ENCODE peak calls at places on chromosomes 13 and 19, in eight cellular contexts. One of them, this sample, is unnamed.
A peak's percentile ranks its signal among the peaks of the same experiment; 100 is the strongest.

GRCh38 chr13:30322428-30322827 is 15.1 kb upstream of the KATNAL1 start:
- DNase-seq in A549: no peak
- DNase-seq in IMR-90: no peak
- DNase-seq in H1: no peak
- DNase-seq in K562: peak; percentile 33
- DNase-seq in SK-N-SH: no peak
- DNase-seq in GM12878: no peak
- DNase-seq in HepG2: no peak
- DNase-seq in this sample: no peak

GRCh38 chr19:41872384-41872774 is 4.7 kb upstream of the CD79A start:
- DNase-seq in A549: no peak
- DNase-seq in IMR-90: no peak
- DNase-seq in H1: no peak
- DNase-seq in K562: no peak
- DNase-seq in SK-N-SH: no peak
- DNase-seq in GM12878: no peak
- DNase-seq in HepG2: no peak
- DNase-seq in this sample: no peak

GRCh38 chr19:28847468-28847867 is 365.5 kb downstream of the UQCRFS1 start:
- DNase-seq in A549: peak; percentile 29
- DNase-seq in IMR-90: peak; percentile 10
- DNase-seq in H1: no peak
- DNase-seq in K562: no peak
- DNase-seq in SK-N-SH: no peak
- DNase-seq in GM12878: no peak
- DNase-seq in HepG2: no peak
- DNase-seq in this sample: no peak

GRCh38 chr19:33159893-33160292 is 28.0 kb downstream of the WDR88 start:
- DNase-seq in A549: no peak
- DNase-seq in IMR-90: no peak
- DNase-seq in H1: no peak
- DNase-seq in K562: no peak
- DNase-seq in SK-N-SH: no peak
- DNase-seq in GM12878: no peak
- DNase-seq in HepG2: no peak
- DNase-seq in this sample: no peak

GRCh38 chr19:10718205-10719196 is 622 bp downstream of the DNM2 start:
- DNase-seq in A549: no peak
- DNase-seq in IMR-90: peak; percentile 28
- DNase-seq in H1: no peak
- DNase-seq in K562: peak; percentile 73
- DNase-seq in SK-N-SH: peak; percentile 70
- DNase-seq in GM12878: no peak
- DNase-seq in HepG2: no peak
- DNase-seq in this sample: peak; percentile 38

GRCh38 chr19:49533551-49534488 is 6.0 kb downstream of the RCN3 start:
- DNase-seq in A549: peak; percentile 85
- DNase-seq in IMR-90: peak; percentile 28
- DNase-seq in H1: no peak
- DNase-seq in K562: peak; percentile 86
- DNase-seq in SK-N-SH: peak; percentile 93
- DNase-seq in GM12878: peak; percentile 19
- DNase-seq in HepG2: no peak
- DNase-seq in this sample: peak; percentile 82

GRCh38 chr19:34173145-34173956 is 1.0 kb downstream of the LSM14A start:
- DNase-seq in A549: peak; percentile 69
- DNase-seq in IMR-90: peak; percentile 27
- DNase-seq in H1: peak; percentile 5
- DNase-seq in K562: no peak
- DNase-seq in SK-N-SH: peak; percentile 36
- DNase-seq in GM12878: no peak
- DNase-seq in HepG2: peak; percentile 82
- DNase-seq in this sample: peak; percentile 59

GRCh38 chr13:21800847-21801616 is 130.2 kb downstream of the FGF9 start:
- DNase-seq in A549: no peak
- DNase-seq in IMR-90: peak; percentile 24
- DNase-seq in H1: no peak
- DNase-seq in K562: no peak
- DNase-seq in SK-N-SH: no peak
- DNase-seq in GM12878: no peak
- DNase-seq in HepG2: peak; percentile 16
- DNase-seq in this sample: no peak

GRCh38 chr13:42985312-42986175 is 6.5 kb downstream of the EPSTI1 start:
- DNase-seq in A549: no peak
- DNase-seq in IMR-90: no peak
- DNase-seq in H1: no peak
- DNase-seq in K562: no peak
- DNase-seq in SK-N-SH: peak; percentile 53
- DNase-seq in GM12878: no peak
- DNase-seq in HepG2: no peak
- DNase-seq in this sample: no peak

GRCh38 chr13:99158846-99159245 is 41.8 kb upstream of the UBAC2 start:
- DNase-seq in A549: no peak
- DNase-seq in IMR-90: no peak
- DNase-seq in H1: no peak
- DNase-seq in K562: no peak
- DNase-seq in SK-N-SH: no peak
- DNase-seq in GM12878: no peak
- DNase-seq in HepG2: no peak
- DNase-seq in this sample: no peak

GRCh38 chr13:46181799-46182490 is at the start of gene LCP1:
- DNase-seq in A549: no peak
- DNase-seq in IMR-90: no peak
- DNase-seq in H1: no peak
- DNase-seq in K562: peak; percentile 52
- DNase-seq in SK-N-SH: no peak
- DNase-seq in GM12878: peak; percentile 97
- DNase-seq in HepG2: no peak
- DNase-seq in this sample: no peak

GRCh38 chr13:33125821-33126570 is 109.8 kb downstream of the KL start:
- DNase-seq in A549: peak; percentile 87
- DNase-seq in IMR-90: peak; percentile 97
- DNase-seq in H1: peak; percentile 51
- DNase-seq in K562: no peak
- DNase-seq in SK-N-SH: no peak
- DNase-seq in GM12878: no peak
- DNase-seq in HepG2: peak; percentile 99
- DNase-seq in this sample: no peak

GRCh38 chr19:33535176-33535575 is 13.6 kb upstream of the PEPD start:
- DNase-seq in A549: no peak
- DNase-seq in IMR-90: peak; percentile 34
- DNase-seq in H1: no peak
- DNase-seq in K562: no peak
- DNase-seq in SK-N-SH: no peak
- DNase-seq in GM12878: no peak
- DNase-seq in HepG2: no peak
- DNase-seq in this sample: no peak

GRCh38 chr19:48549380-48549779 is 2.6 kb upstream of the SULT2B1 start:
- DNase-seq in A549: no peak
- DNase-seq in IMR-90: no peak
- DNase-seq in H1: no peak
- DNase-seq in K562: no peak
- DNase-seq in SK-N-SH: no peak
- DNase-seq in GM12878: no peak
- DNase-seq in HepG2: no peak
- DNase-seq in this sample: no peak

GRCh38 chr19:55270172-55270942 is 9.6 kb downstream of the HSPBP1 start:
- DNase-seq in A549: no peak
- DNase-seq in IMR-90: no peak
- DNase-seq in H1: no peak
- DNase-seq in K562: no peak
- DNase-seq in SK-N-SH: no peak
- DNase-seq in GM12878: no peak
- DNase-seq in HepG2: no peak
- DNase-seq in this sample: no peak

GRCh38 chr19:41995959-41996797 is 2.1 kb upstream of the ATP1A3 start:
- DNase-seq in A549: peak; percentile 63
- DNase-seq in IMR-90: no peak
- DNase-seq in H1: no peak
- DNase-seq in K562: peak; percentile 71
- DNase-seq in SK-N-SH: peak; percentile 90
- DNase-seq in GM12878: no peak
- DNase-seq in HepG2: no peak
- DNase-seq in this sample: peak; percentile 74

GRCh38 chr19:16355293-16356043 is 30.8 kb downstream of the KLF2 start:
- DNase-seq in A549: no peak
- DNase-seq in IMR-90: no peak
- DNase-seq in H1: no peak
- DNase-seq in K562: peak; percentile 86
- DNase-seq in SK-N-SH: no peak
- DNase-seq in GM12878: no peak
- DNase-seq in HepG2: no peak
- DNase-seq in this sample: no peak

GRCh38 chr19:54017266-54017665 is 25.8 kb downstream of the CACNG6 start:
- DNase-seq in A549: peak; percentile 88
- DNase-seq in IMR-90: peak; percentile 31
- DNase-seq in H1: no peak
- DNase-seq in K562: no peak
- DNase-seq in SK-N-SH: no peak
- DNase-seq in GM12878: no peak
- DNase-seq in HepG2: no peak
- DNase-seq in this sample: no peak

GRCh38 chr13:103961784-103962183 is 895.6 kb upstream of the SLC10A2 start:
- DNase-seq in A549: no peak
- DNase-seq in IMR-90: no peak
- DNase-seq in H1: no peak
- DNase-seq in K562: no peak
- DNase-seq in SK-N-SH: no peak
- DNase-seq in GM12878: no peak
- DNase-seq in HepG2: no peak
- DNase-seq in this sample: no peak

GRCh38 chr13:98927954-98928927 is 49.6 kb downstream of the DOCK9 start:
- DNase-seq in A549: no peak
- DNase-seq in IMR-90: peak; percentile 58
- DNase-seq in H1: no peak
- DNase-seq in K562: no peak
- DNase-seq in SK-N-SH: peak; percentile 16
- DNase-seq in GM12878: no peak
- DNase-seq in HepG2: peak; percentile 12
- DNase-seq in this sample: no peak

GRCh38 chr13:20728579-20729300 is 25.2 kb downstream of the IL17D start:
- DNase-seq in A549: no peak
- DNase-seq in IMR-90: no peak
- DNase-seq in H1: no peak
- DNase-seq in K562: no peak
- DNase-seq in SK-N-SH: no peak
- DNase-seq in GM12878: no peak
- DNase-seq in HepG2: no peak
- DNase-seq in this sample: no peak

GRCh38 chr19:3699741-3700241 is 477 bp downstream of the PIP5K1C start:
- DNase-seq in A549: no peak
- DNase-seq in IMR-90: no peak
- DNase-seq in H1: no peak
- DNase-seq in K562: no peak
- DNase-seq in SK-N-SH: peak; percentile 75
- DNase-seq in GM12878: no peak
- DNase-seq in HepG2: no peak
- DNase-seq in this sample: no peak

GRCh38 chr19:3698386-3698950 is 1.8 kb downstream of the PIP5K1C start:
- DNase-seq in A549: no peak
- DNase-seq in IMR-90: peak; percentile 28
- DNase-seq in H1: no peak
- DNase-seq in K562: no peak
- DNase-seq in SK-N-SH: peak; percentile 49
- DNase-seq in GM12878: no peak
- DNase-seq in HepG2: no peak
- DNase-seq in this sample: no peak

GRCh38 chr19:3701200-3701599 is 932 bp upstream of the PIP5K1C start:
- DNase-seq in A549: no peak
- DNase-seq in IMR-90: no peak
- DNase-seq in H1: no peak
- DNase-seq in K562: no peak
- DNase-seq in SK-N-SH: no peak
- DNase-seq in GM12878: no peak
- DNase-seq in HepG2: no peak
- DNase-seq in this sample: no peak

GRCh38 chr19:3699071-3699740 is 1.1 kb downstream of the PIP5K1C start:
- DNase-seq in A549: no peak
- DNase-seq in IMR-90: peak; percentile 34
- DNase-seq in H1: no peak
- DNase-seq in K562: peak; percentile 67
- DNase-seq in SK-N-SH: peak; percentile 80
- DNase-seq in GM12878: no peak
- DNase-seq in HepG2: no peak
- DNase-seq in this sample: no peak

GRCh38 chr19:3700242-3701032 is at the start of gene PIP5K1C:
- DNase-seq in A549: peak; percentile 83
- DNase-seq in IMR-90: peak; percentile 78
- DNase-seq in H1: no peak
- DNase-seq in K562: peak; percentile 97
- DNase-seq in SK-N-SH: peak; percentile 98
- DNase-seq in GM12878: peak; percentile 47
- DNase-seq in HepG2: peak; percentile 64
- DNase-seq in this sample: peak; percentile 93
- TF ChIP-seq USF2 in A549: no peak
- TF ChIP-seq USF2 in IMR-90: no peak
- TF ChIP-seq USF2 in H1: no peak
- TF ChIP-seq USF2 in K562: no peak
- TF ChIP-seq USF2 in SK-N-SH: no peak
- TF ChIP-seq USF2 in GM12878: no peak
- TF ChIP-seq USF2 in HepG2: no peak
- TF ChIP-seq USF2 in this sample: no peak

GRCh38 chr19:11964496-11964857 is 363 bp upstream of the ZNF763 start:
- DNase-seq in A549: no peak
- DNase-seq in IMR-90: no peak
- DNase-seq in H1: no peak
- DNase-seq in K562: no peak
- DNase-seq in SK-N-SH: peak; percentile 53
- DNase-seq in GM12878: no peak
- DNase-seq in HepG2: peak; percentile 17
- DNase-seq in this sample: peak; percentile 42
- TF ChIP-seq USF2 in A549: no peak
- TF ChIP-seq USF2 in IMR-90: no peak
- TF ChIP-seq USF2 in H1: no peak
- TF ChIP-seq USF2 in K562: no peak
- TF ChIP-seq USF2 in SK-N-SH: no peak
- TF ChIP-seq USF2 in GM12878: no peak
- TF ChIP-seq USF2 in HepG2: no peak
- TF ChIP-seq USF2 in this sample: no peak

DNA sequence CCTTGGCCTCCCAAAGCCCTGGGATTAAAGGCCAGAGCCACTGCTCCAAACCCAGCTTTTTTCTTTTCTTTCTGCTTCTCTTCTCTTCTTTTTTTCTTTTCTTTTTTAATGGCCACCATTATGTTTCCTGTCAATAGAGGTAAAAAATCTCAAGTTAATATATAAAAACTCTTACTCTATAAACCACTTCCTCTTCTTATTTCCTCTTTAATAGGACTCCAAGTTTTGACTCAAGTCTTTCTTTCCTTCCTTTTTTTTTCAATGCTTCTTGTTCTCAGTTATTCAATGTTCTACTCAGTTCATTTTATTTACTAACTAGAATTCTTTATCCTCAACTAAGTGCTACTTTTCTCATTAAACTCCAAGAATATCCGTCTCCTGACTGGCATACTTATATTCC is 27.1 kb upstream of the MYCBP2 start:
- DNase-seq in A549: no peak
- DNase-seq in IMR-90: no peak
- DNase-seq in H1: no peak
- DNase-seq in K562: no peak
- DNase-seq in SK-N-SH: no peak
- DNase-seq in GM12878: no peak
- DNase-seq in HepG2: no peak
- DNase-seq in this sample: no peak
- TF ChIP-seq USF2 in A549: no peak
- TF ChIP-seq USF2 in IMR-90: no peak
- TF ChIP-seq USF2 in H1: no peak
- TF ChIP-seq USF2 in K562: no peak
- TF ChIP-seq USF2 in SK-N-SH: no peak
- TF ChIP-seq USF2 in GM12878: no peak
- TF ChIP-seq USF2 in HepG2: no peak
- TF ChIP-seq USF2 in this sample: no peak

GRCh38 chr13:79227418-79227817 is 178.6 kb downstream of the RBM26 start:
- DNase-seq in A549: no peak
- DNase-seq in IMR-90: no peak
- DNase-seq in H1: no peak
- DNase-seq in K562: no peak
- DNase-seq in SK-N-SH: no peak
- DNase-seq in GM12878: peak; percentile 42
- DNase-seq in HepG2: no peak
- DNase-seq in this sample: no peak
- TF ChIP-seq USF2 in A549: no peak
- TF ChIP-seq USF2 in IMR-90: no peak
- TF ChIP-seq USF2 in H1: no peak
- TF ChIP-seq USF2 in K562: no peak
- TF ChIP-seq USF2 in SK-N-SH: no peak
- TF ChIP-seq USF2 in GM12878: no peak
- TF ChIP-seq USF2 in HepG2: no peak
- TF ChIP-seq USF2 in this sample: no peak

This sample was measured in WTC11.